ENCODE peak calls at places on chromosomes 1 and 21, in five cellular contexts. N, J, Y, B and G are unnamed samples.

GRCh38 chr1:104923075-104923474 is 1173.4 kb downstream of the AMY1C start:
- DNase-seq in N (no peak), J (no peak), Y (no peak), B (no peak), G (no peak)

GRCh38 chr1:61967750-61968149 is 225.5 kb downstream of the PATJ start:
- DNase-seq in N (no peak), J (peak), Y (no peak), B (no peak), G (no peak)

GRCh38 chr1:212062832-212063438 is 27.4 kb downstream of the DTL start:
- DNase-seq in N (no peak), J (peak), Y (peak), B (peak), G (peak)

GRCh38 chr21:44003307-44003966 is 8.7 kb upstream of the TRAPPC10 start:
- DNase-seq in N (no peak), J (no peak), Y (no peak), B (no peak), G (no peak)

GRCh38 chr1:37393173-37393572 is 81.2 kb upstream of the ZC3H12A start:
- DNase-seq in N (no peak), J (no peak), Y (no peak), B (no peak), G (no peak)

GRCh38 chr1:194447635-194448034 is 1261.2 kb upstream of the B3GALT2 start:
- DNase-seq in N (no peak), J (no peak), Y (no peak), B (no peak), G (no peak)

GRCh38 chr1:52533710-52534109 is 19.2 kb downstream of the TUT4 start:
- DNase-seq in N (no peak), J (no peak), Y (no peak), B (no peak), G (no peak)

GRCh38 chr1:61708953-61709907 is 15.7 kb downstream of the TM2D1 start:
- DNase-seq in N (no peak), J (peak), Y (no peak), B (no peak), G (no peak)

GRCh38 chr1:210726621-210727020 is 397.9 kb downstream of the HHAT start:
- DNase-seq in N (no peak), J (no peak), Y (peak), B (no peak), G (no peak)

GRCh38 chr1:57770772-57771171 is 346.9 kb upstream of the DAB1 start:
- DNase-seq in N (no peak), J (peak), Y (no peak), B (no peak), G (no peak)

GRCh38 chr1:21938791-21939538 is 1.9 kb upstream of the HSPG2 start:
- DNase-seq in N (no peak), J (no peak), Y (no peak), B (no peak), G (no peak)

GRCh38 chr1:170929412-170929834 is 5.9 kb upstream of the MROH9 start:
- DNase-seq in N (no peak), J (peak), Y (no peak), B (peak), G (no peak)

GRCh38 chr1:190908691-190909090 is 431.0 kb upstream of the BRINP3 start:
- DNase-seq in N (no peak), J (peak), Y (no peak), B (peak), G (no peak)

GRCh38 chr1:102535829-102536505 is 539.2 kb upstream of the OLFM3 start:
- DNase-seq in N (no peak), J (no peak), Y (no peak), B (no peak), G (no peak)

GRCh38 chr1:100353988-100354387 is 1.7 kb downstream of the CDC14A start:
- DNase-seq in N (no peak), J (no peak), Y (no peak), B (peak), G (no peak)

GRCh38 chr1:27504588-27505419 is 14.8 kb upstream of the WASF2 start:
- DNase-seq in N (peak), J (no peak), Y (no peak), B (peak), G (peak)

GRCh38 chr1:217482356-217483102 is 148.4 kb downstream of the GPATCH2 start:
- DNase-seq in N (no peak), J (peak), Y (peak), B (peak), G (peak)

GRCh38 chr1:164343189-164343588 is 215.8 kb upstream of the PBX1 start:
- DNase-seq in N (no peak), J (no peak), Y (no peak), B (no peak), G (no peak)

GRCh38 chr1:167051907-167052306 is 38.3 kb downstream of the GPA33 start:
- DNase-seq in N (no peak), J (no peak), Y (no peak), B (no peak), G (no peak)

GRCh38 chr1:204564835-204565234 is 48.6 kb downstream of the MDM4 start:
- DNase-seq in N (no peak), J (no peak), Y (peak), B (no peak), G (peak)

GRCh38 chr1:108816049-108816882 is 40.6 kb downstream of the AKNAD1 start:
- DNase-seq in N (peak), J (peak), Y (no peak), B (peak), G (no peak)

GRCh38 chr1:95115708-95116137 is 1.4 kb upstream of the TLCD4 start:
- DNase-seq in N (no peak), J (no peak), Y (no peak), B (no peak), G (no peak)

GRCh38 chr21:41897690-41898089 is 18.5 kb upstream of the PRDM15 start:
- DNase-seq in N (no peak), J (no peak), Y (no peak), B (no peak), G (no peak)

GRCh38 chr1:156260896-156261295 is 13.0 kb upstream of the PAQR6 start:
- DNase-seq in N (no peak), J (no peak), Y (no peak), B (no peak), G (no peak)

GRCh38 chr1:178196631-178197030 is 102.7 kb downstream of the RASAL2 start:
- DNase-seq in N (no peak), J (peak), Y (no peak), B (no peak), G (no peak)

GRCh38 chr1:235923466-235924008 is 56.8 kb upstream of the LYST start:
- DNase-seq in N (no peak), J (peak), Y (peak), B (no peak), G (no peak)

GRCh38 chr21:43957629-43958362 is 54.3 kb upstream of the TRAPPC10 start:
- DNase-seq in N (no peak), J (no peak), Y (no peak), B (no peak), G (peak)

GRCh38 chr1:23108918-23109533 is 59.6 kb downstream of the LUZP1 start:
- DNase-seq in N (no peak), J (no peak), Y (no peak), B (no peak), G (no peak)

GRCh38 chr1:22290157-22290556 is 147.3 kb upstream of the WNT4 start:
- DNase-seq in N (no peak), J (no peak), Y (no peak), B (no peak), G (no peak)

GRCh38 chr1:51328926-51329325 is 1.4 kb downstream of the TTC39A start:
- DNase-seq in N (no peak), J (no peak), Y (no peak), B (no peak), G (no peak)

GRCh38 chr1:154990276-154990675 is 3.1 kb upstream of the LENEP start:
- DNase-seq in N (peak), J (no peak), Y (no peak), B (no peak), G (no peak)

GRCh38 chr1:77385551-77385950 is 103.7 kb downstream of the AK5 start:
- DNase-seq in N (no peak), J (peak), Y (no peak), B (peak), G (no peak)

GRCh38 chr1:47568763-47569162 is 130.9 kb downstream of the FOXD2 start:
- DNase-seq in N (no peak), J (no peak), Y (no peak), B (peak), G (no peak)

GRCh38 chr1:14570514-14570913 is 28.0 kb upstream of the KAZN start:
- DNase-seq in N (no peak), J (no peak), Y (no peak), B (peak), G (no peak)

GRCh38 chr1:14568716-14569115 is 29.8 kb upstream of the KAZN start:
- DNase-seq in N (no peak), J (no peak), Y (no peak), B (no peak), G (no peak)

GRCh38 chr1:14565076-14565475 is 33.4 kb upstream of the KAZN start:
- DNase-seq in N (no peak), J (no peak), Y (no peak), B (no peak), G (no peak)

GRCh38 chr1:14567903-14568302 is 30.6 kb upstream of the KAZN start:
- DNase-seq in N (no peak), J (no peak), Y (no peak), B (no peak), G (no peak)

GRCh38 chr1:14567056-14567455 is 31.4 kb upstream of the KAZN start:
- DNase-seq in N (no peak), J (no peak), Y (no peak), B (no peak), G (no peak)
- TF ChIP-seq CTCF in N (no peak), J (peak), Y (no peak), B (no peak), G (no peak)

GRCh38 chr1:172356620-172357019 is 63.9 kb upstream of the C1orf105 start:
- DNase-seq in N (no peak), J (peak), Y (no peak), B (peak), G (no peak)
- TF ChIP-seq CTCF in N (no peak), J (no peak), Y (no peak), B (no peak), G (no peak)

DNA sequence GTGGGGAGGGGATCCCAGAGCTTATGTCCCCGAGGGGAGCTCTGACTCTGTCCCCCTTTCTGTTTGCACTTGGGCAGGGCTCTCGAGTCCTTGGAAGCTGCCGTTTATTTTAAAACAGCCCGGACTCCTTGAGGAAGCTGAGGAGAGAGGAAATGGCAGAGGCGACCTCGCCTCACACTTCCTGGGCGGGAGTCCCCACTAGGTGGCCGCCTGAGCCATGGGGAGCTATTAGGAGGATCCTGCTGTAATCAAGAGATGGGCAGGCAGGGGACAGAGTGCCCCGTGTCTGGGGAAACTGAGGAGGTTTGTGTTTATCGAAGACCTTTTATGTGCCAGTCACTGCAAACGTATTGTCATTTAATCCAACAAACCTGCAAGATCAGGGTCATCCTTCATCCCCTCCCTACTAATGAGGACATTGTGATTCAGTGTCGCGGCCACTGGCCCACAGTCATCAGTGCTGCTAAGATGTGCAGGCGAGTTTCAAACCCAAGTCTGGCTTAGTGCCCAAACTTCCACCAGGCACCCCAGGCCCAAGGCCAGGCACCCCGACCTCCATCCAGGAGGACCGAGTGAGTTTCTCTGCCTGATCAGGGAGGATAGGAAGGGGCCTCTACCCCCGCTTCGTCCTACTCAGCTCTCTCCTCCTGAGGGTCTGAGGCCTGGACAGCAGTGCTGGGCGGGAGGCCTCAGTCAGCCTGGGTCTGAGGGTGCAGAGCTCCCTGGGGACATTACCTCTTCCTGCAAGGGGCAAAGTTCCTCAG is 316.9 kb upstream of the VAMP3 start:
- DNase-seq in N (peak), J (peak), Y (no peak), B (peak), G (no peak)
- TF ChIP-seq CTCF in N (peak), J (peak), Y (peak), B (peak), G (no peak)

GRCh38 chr1:230797376-230798186 is 50.4 kb downstream of the CAPN9 start:
- DNase-seq in N (peak), J (peak), Y (peak), B (peak), G (no peak)
- TF ChIP-seq CTCF in N (peak), J (peak), Y (peak), B (peak), G (no peak)

GRCh38 chr21:45406801-45407628 is 2.0 kb downstream of the COL18A1 start:
- DNase-seq in N (peak), J (peak), Y (no peak), B (no peak), G (no peak)
- TF ChIP-seq CTCF in N (no peak), J (peak), Y (no peak), B (peak), G (no peak)

DNA sequence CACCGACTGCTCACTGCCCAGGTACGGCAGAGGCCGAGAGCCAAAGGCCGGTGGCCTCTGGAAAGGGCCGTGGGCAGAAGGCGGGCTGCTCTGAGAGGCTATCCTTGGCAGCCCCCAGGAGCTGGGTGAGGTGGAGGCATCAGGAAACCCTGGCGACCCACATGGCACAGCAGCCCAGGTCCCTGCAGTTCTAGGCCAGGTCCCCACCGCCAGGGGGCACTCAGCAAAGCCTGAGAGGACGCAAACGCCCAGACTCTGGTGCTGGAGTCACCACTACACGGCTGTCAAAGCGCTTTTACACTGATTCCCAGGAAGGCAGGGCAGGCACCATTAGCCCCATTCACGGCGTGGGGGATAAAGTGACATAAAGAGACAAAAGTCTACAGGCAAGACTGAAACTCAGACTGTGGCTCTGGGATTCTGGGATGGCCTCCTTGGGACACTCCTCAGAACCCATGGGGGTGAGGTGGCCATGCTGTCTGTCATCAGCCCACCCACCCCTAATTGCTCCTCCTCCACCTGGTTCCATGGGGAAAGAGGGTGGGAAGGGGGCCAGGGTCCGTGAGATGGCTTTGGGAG is 4.9 kb downstream of the PLEKHG5 start:
- DNase-seq in N (peak), J (peak), Y (peak), B (peak), G (peak)
- TF ChIP-seq CTCF in N (peak), J (peak), Y (peak), B (peak), G (peak)